ENCODE peak calls at places on chromosome 2, in ten cellular contexts. Q is sigmoid colon, V is PC-3, N is right lobe of liver, Z is mammary epithelial cell, T is upper lobe of right lung, A is K562, R is heart right ventricle, M is neural progenitor cell, L is Peyer's patch. D is an unnamed sample.

GRCh38 chr2:75222527-75222926 is 23.2 kb upstream of the TACR1 start:
- DNase-seq in R (no peak), N (no peak), A (no peak), M (no peak), T (no peak), Q (no peak), V (no peak), Z (no peak), L (no peak), D (no peak)

GRCh38 chr2:109290887-109291675 is 162.1 kb downstream of the SH3RF3 start:
- DNase-seq in Z (no peak), Q (peak; percentile 72), T (no peak), A (no peak), L (no peak), R (peak; percentile 58), N (no peak), M (no peak), V (no peak), D (no peak)

GRCh38 chr2:108278631-108279030 is 10.1 kb upstream of the SULT1C2 start:
- DNase-seq in L (no peak), R (no peak), Z (no peak), A (no peak), V (no peak), N (no peak), T (no peak), M (no peak), Q (no peak), D (no peak)

GRCh38 chr2:174771631-174772491 is 7.6 kb upstream of the CHRNA1 start:
- DNase-seq in A (peak; percentile 57), Q (peak; percentile 87), L (peak; percentile 55), R (peak; percentile 83), T (peak; percentile 82), Z (peak; percentile 68), N (peak; percentile 72), M (peak; percentile 93), V (peak; percentile 84), D (peak; percentile 73)

GRCh38 chr2:181953773-181954537 is 31.7 kb upstream of the PPP1R1C start:
- DNase-seq in L (peak; percentile 24), Z (peak; percentile 28), A (peak; percentile 67), R (peak; percentile 57), T (peak; percentile 63), N (peak; percentile 73), V (peak; percentile 83), Q (no peak), M (peak; percentile 90), D (peak; percentile 83)

GRCh38 chr2:205688417-205689200 is 6.3 kb downstream of the NRP2 start:
- DNase-seq in V (no peak), N (no peak), L (no peak), M (no peak), T (no peak), R (no peak), A (no peak), Q (peak; percentile 75), Z (no peak), D (no peak)

GRCh38 chr2:166388488-166389070 is 12.8 kb upstream of the SCN9A start:
- DNase-seq in V (no peak), Z (no peak), N (no peak), R (no peak), A (no peak), Q (no peak), L (no peak), M (no peak), T (no peak), D (no peak)

GRCh38 chr2:88055436-88056128 is at the start of gene KRCC1:
- DNase-seq in A (peak; percentile 94), M (peak; percentile 98), Z (peak; percentile 95), T (peak; percentile 98), L (peak; percentile 91), N (peak; percentile 98), V (peak; percentile 96), R (peak; percentile 95), Q (peak; percentile 97), D (peak; percentile 95)

GRCh38 chr2:128155970-128156369 is 65.0 kb downstream of the UGGT1 start:
- DNase-seq in A (no peak), M (no peak), T (no peak), Z (no peak), L (no peak), V (no peak), Q (no peak), N (no peak), R (no peak), D (no peak)

GRCh38 chr2:237614151-237614720 is 13.2 kb upstream of the LRRFIP1 start:
- DNase-seq in A (no peak), N (peak; percentile 28), L (no peak), V (no peak), Z (no peak), T (no peak), R (no peak), M (peak; percentile 37), Q (no peak), D (no peak)

GRCh38 chr2:30446602-30447148 is 371 bp upstream of the LCLAT1 start:
- DNase-seq in V (peak; percentile 19), L (no peak), Q (no peak), N (no peak), R (no peak), A (no peak), T (no peak), Z (no peak), M (no peak), D (no peak)

GRCh38 chr2:102301867-102302362 is 9.4 kb upstream of the IL1RL1 start:
- DNase-seq in N (no peak), V (peak; percentile 46), A (no peak), Q (no peak), M (peak; percentile 80), L (peak; percentile 31), T (no peak), R (peak; percentile 18), Z (peak; percentile 29), D (no peak)

GRCh38 chr2:71336802-71337201 is 5.2 kb downstream of the ZNF638 start:
- DNase-seq in T (no peak), A (no peak), Q (no peak), N (no peak), L (no peak), M (no peak), V (no peak), R (no peak), Z (peak; percentile 16), D (no peak)

GRCh38 chr2:126971481-126972271 is 73.0 kb downstream of the TEX51 start:
- DNase-seq in L (peak; percentile 44), V (peak; percentile 74), A (peak; percentile 82), Z (peak; percentile 34), T (peak; percentile 87), N (peak; percentile 94), M (peak; percentile 87), Q (peak; percentile 87), R (peak; percentile 58), D (peak; percentile 66)

GRCh38 chr2:96153991-96154431 is 8.8 kb upstream of the DUSP2 start:
- DNase-seq in N (no peak), R (no peak), M (no peak), L (no peak), V (no peak), Q (peak; percentile 47), Z (no peak), T (peak; percentile 56), A (no peak), D (peak; percentile 43)

GRCh38 chr2:11995381-11995947 is 249.0 kb downstream of the LPIN1 start:
- DNase-seq in V (peak; percentile 54), Q (no peak), M (no peak), Z (no peak), R (no peak), T (no peak), N (no peak), A (no peak), L (no peak), D (no peak)

GRCh38 chr2:162072181-162072702 is 1.8 kb downstream of the DPP4 start:
- DNase-seq in V (peak; percentile 70), Q (no peak), R (no peak), N (no peak), M (no peak), T (no peak), A (no peak), Z (peak; percentile 56), L (no peak), D (no peak)

DNA sequence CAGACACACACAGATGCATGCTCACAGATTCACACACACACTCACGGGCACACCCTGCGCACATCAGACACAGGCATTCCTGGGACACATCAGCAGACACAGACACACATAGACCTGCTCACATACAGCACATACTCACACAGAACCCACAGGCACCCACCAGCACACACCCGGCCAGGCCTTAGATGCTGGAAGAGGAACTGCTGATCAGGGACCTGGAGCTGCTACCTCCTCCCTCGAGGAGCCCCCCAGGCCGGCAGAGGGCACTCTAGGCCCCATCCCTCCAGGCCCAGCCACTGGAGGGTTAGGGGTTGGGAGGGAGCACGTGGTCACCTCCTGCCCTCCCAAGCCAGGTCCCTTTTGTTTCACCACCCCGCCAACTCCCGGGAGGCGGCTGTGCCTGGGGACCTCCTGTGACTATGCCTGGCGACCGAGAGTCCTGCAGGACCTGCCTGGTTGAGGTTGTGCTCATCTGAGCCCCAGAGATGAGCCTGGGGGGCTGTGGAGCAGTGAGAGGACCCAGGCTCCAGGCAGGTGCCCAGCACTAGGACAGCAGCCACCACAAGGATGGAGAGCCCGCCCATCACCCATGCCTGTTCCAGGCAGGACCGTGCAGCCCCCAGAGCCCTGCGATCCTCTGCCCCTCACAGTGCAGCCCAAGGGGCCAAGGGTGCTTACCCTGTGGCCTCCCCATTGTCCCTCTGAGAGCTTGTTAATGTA is 21.0 kb upstream of the PTMA start:
- DNase-seq in A (peak; percentile 83), V (peak; percentile 31), N (peak; percentile 75), T (peak; percentile 89), Z (no peak), R (peak; percentile 60), M (peak; percentile 93), Q (peak; percentile 83), L (peak; percentile 75), D (peak; percentile 73)
- TF ChIP-seq CTCF in A (peak; percentile 76), V (peak; percentile 57), N (peak; percentile 67), T (peak; percentile 68), Z (no peak), R (peak; percentile 68), M (peak; percentile 79), Q (peak; percentile 26), L (peak; percentile 53), D (peak; percentile 26)

GRCh38 chr2:64067326-64067725 is 48.1 kb upstream of the VPS54 start:
- DNase-seq in Z (no peak), T (no peak), R (no peak), V (no peak), A (no peak), N (no peak), M (no peak), L (no peak), Q (no peak), D (no peak)
- H3K4me1 ChIP-seq in Z (peaks cover 15% of the 10 kb centered on the region), T (peaks cover 6% of the 10 kb centered on the region), R (peaks cover 19% of the 10 kb centered on the region), V (peaks cover 14% of the 10 kb centered on the region), A (no peaks in the 10 kb centered on the region), N (no peaks in the 10 kb centered on the region), M (peaks cover 9% of the 10 kb centered on the region), L (no peaks in the 10 kb centered on the region), Q (no peaks in the 10 kb centered on the region), D (peaks cover 9% of the 10 kb centered on the region)

GRCh38 chr2:240594511-240595380 is 8.2 kb downstream of the CAPN10 start:
- DNase-seq in L (no peak), Z (no peak), M (no peak), Q (peak; percentile 61), T (peak; percentile 64), N (peak; percentile 46), V (no peak), R (no peak), A (no peak), D (peak; percentile 43)
- H3K36me3 ChIP-seq in L (peaks cover 75% of the 10 kb centered on the region), Z (no peaks in the 10 kb centered on the region), M (no peaks in the 10 kb centered on the region), Q (peaks cover 40% of the 10 kb centered on the region), T (peaks cover 57% of the 10 kb centered on the region), N (no peaks in the 10 kb centered on the region), V (no peaks in the 10 kb centered on the region), R (peaks cover 91% of the 10 kb centered on the region), A (peaks cover 28% of the 10 kb centered on the region), D (no peaks in the 10 kb centered on the region)

GRCh38 chr2:121210691-121211090 is 74.3 kb downstream of the TFCP2L1 start:
- DNase-seq in M (no peak), Q (no peak), N (peak; percentile 67), V (peak; percentile 86), A (no peak), R (no peak), T (peak; percentile 89), L (no peak), Z (no peak), D (peak; percentile 86)
- TF ChIP-seq CTCF in M (no peak), Q (no peak), N (no peak), V (peak; percentile 52), A (peak; percentile 35), R (no peak), T (no peak), L (peak; percentile 51), Z (no peak), D (no peak)